ENCODE peak calls at places on chromosomes 5 and 9, in seven cellular contexts. B, X, R, Y, K, F and I are unnamed samples.

GRCh38 chr5:178150977-178151734 is 2.5 kb downstream of the NHP2 start:
- DNase-seq in B (no peak), F (no peak), K (no peak), R (no peak), Y (no peak), X (no peak), I (no peak)

GRCh38 chr9:115022760-115023434 is 92.5 kb upstream of the TNFSF8 start:
- DNase-seq in Y (no peak), B (peak), K (no peak), F (no peak), R (no peak), X (no peak), I (no peak)

GRCh38 chr9:116190997-116191396 is 37.4 kb downstream of the PAPPA start:
- DNase-seq in X (no peak), Y (peak), B (peak), R (peak), K (no peak), F (no peak), I (no peak)

GRCh38 chr9:78668148-78668825 is 371.4 kb downstream of the PSAT1 start:
- DNase-seq in Y (peak), X (no peak), K (no peak), F (no peak), B (no peak), R (peak), I (no peak)

GRCh38 chr5:160923927-160924705 is 72.1 kb upstream of the ATP10B start:
- DNase-seq in X (peak), F (no peak), R (peak), Y (peak), K (no peak), B (no peak), I (no peak)

GRCh38 chr9:122444366-122444765 is 33.4 kb downstream of the OR1J1 start:
- DNase-seq in F (no peak), Y (no peak), R (no peak), B (peak), X (peak), K (no peak), I (no peak)

GRCh38 chr5:179738725-179739124 is 6.1 kb downstream of the MAML1 start:
- DNase-seq in R (no peak), F (no peak), B (no peak), K (no peak), X (no peak), Y (no peak), I (no peak)

GRCh38 chr5:133817456-133817855 is 151.0 kb downstream of the C5orf15 start:
- DNase-seq in R (no peak), K (no peak), F (peak), X (peak), Y (no peak), B (no peak), I (no peak)

GRCh38 chr5:135039526-135040296 is 5.7 kb upstream of the PITX1 start:
- DNase-seq in R (no peak), Y (no peak), X (no peak), F (peak), K (peak), B (no peak), I (no peak)

GRCh38 chr5:11281842-11282241 is 520.8 kb upstream of the DAP start:
- DNase-seq in Y (no peak), F (no peak), B (no peak), X (no peak), R (no peak), K (no peak), I (no peak)

GRCh38 chr5:38756068-38756467 is 89.7 kb upstream of the OSMR start:
- DNase-seq in R (no peak), K (no peak), F (no peak), B (no peak), X (no peak), Y (no peak), I (no peak)

GRCh38 chr9:125444956-125445506 is 183.4 kb downstream of the GAPVD1 start:
- DNase-seq in X (no peak), B (no peak), R (no peak), Y (no peak), F (no peak), K (no peak), I (no peak)

DNA sequence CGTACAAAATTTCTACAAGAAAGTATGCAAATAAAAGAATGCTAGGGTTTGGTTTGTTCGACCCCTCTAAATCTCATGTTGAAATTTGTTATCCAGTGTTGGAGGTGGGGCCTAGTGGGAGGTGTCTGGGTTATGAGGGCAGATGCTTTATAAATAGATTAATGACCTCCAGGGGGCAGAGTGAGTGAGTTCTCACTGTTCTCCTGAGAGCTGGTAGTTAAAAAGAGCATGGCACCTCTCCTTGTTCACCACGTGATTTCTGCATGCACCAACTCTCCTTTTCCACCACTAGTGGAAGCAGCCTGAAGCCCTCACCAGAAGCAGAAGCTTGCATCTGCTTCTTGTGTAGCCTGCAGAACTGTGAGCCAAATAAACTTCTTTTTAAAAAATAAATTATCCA is 50.4 kb upstream of the FAM170A start:
- DNase-seq in X (peak), F (no peak), R (peak), K (no peak), B (peak), Y (peak), I (no peak)
- TF ChIP-seq CTCF in X (peak), F (no peak), R (peak), K (no peak), B (no peak), Y (peak), I (no peak)

GRCh38 chr5:30102185-30102584 is 1091.3 kb upstream of the CDH6 start:
- DNase-seq in X (no peak), Y (no peak), F (no peak), K (no peak), R (no peak), B (no peak), I (no peak)

GRCh38 chr5:30105186-30105585 is 1088.3 kb upstream of the CDH6 start:
- DNase-seq in F (no peak), X (no peak), B (no peak), K (no peak), R (no peak), Y (no peak), I (no peak)

GRCh38 chr5:30103056-30104020 is 1090.1 kb upstream of the CDH6 start:
- DNase-seq in Y (no peak), F (no peak), K (no peak), R (peak), B (peak), X (no peak), I (no peak)

GRCh38 chr5:30100929-30101328 is 1092.6 kb upstream of the CDH6 start:
- DNase-seq in B (no peak), X (no peak), R (peak), K (no peak), F (no peak), Y (no peak), I (no peak)

DNA sequence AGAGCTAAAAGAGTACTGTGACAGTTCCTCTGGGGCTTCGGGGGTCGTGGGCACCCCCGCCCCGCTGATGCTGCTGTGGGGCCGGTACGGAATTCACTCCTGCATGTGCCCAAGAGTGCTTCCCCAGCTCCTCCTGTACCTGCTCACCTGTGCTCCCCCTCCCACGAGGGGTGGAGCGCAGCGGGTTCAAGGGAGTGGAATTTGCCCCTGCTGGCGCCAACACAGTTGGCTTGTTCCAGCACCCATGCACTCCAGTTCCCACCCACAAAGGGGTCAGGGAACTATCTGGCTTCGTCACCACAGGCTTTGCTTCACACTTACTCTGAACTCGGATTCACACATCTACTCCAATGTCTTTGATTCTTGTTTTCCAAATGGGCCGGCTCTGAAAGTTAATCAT is 1086.9 kb upstream of the CDH6 start:
- DNase-seq in R (no peak), Y (no peak), X (no peak), F (no peak), K (peak), B (no peak), I (no peak)
- TF ChIP-seq CTCF in R (no peak), Y (no peak), X (no peak), F (no peak), K (no peak), B (no peak), I (no peak)

GRCh38 chr9:92501671-92502393 is 19.5 kb upstream of the ASPN start:
- DNase-seq in K (no peak), Y (peak), X (peak), B (peak), R (peak), F (peak), I (no peak)
- TF ChIP-seq CTCF in K (no peak), Y (peak), X (peak), B (peak), R (peak), F (peak), I (peak)

GRCh38 chr5:33595303-33595702 is 154.5 kb downstream of the TARS1 start:
- DNase-seq in F (no peak), R (no peak), X (no peak), B (no peak), Y (no peak), K (no peak), I (no peak)
- TF ChIP-seq CTCF in F (no peak), R (no peak), X (peak), B (no peak), Y (no peak), K (no peak), I (no peak)

GRCh38 chr9:89868100-89868499 is 263.3 kb downstream of the GADD45G start:
- DNase-seq in X (no peak), F (no peak), K (no peak), R (no peak), B (no peak), Y (no peak), I (no peak)

GRCh38 chr9:89872426-89872912 is 267.7 kb downstream of the GADD45G start:
- DNase-seq in X (no peak), K (no peak), Y (peak), F (no peak), B (no peak), R (no peak), I (no peak)

GRCh38 chr9:89870207-89870606 is 265.4 kb downstream of the GADD45G start:
- DNase-seq in Y (no peak), K (no peak), B (no peak), F (no peak), X (no peak), R (no peak), I (no peak)

GRCh38 chr9:89871871-89872331 is 267.1 kb downstream of the GADD45G start:
- DNase-seq in F (no peak), Y (no peak), K (no peak), R (no peak), B (no peak), X (no peak), I (no peak)

DNA sequence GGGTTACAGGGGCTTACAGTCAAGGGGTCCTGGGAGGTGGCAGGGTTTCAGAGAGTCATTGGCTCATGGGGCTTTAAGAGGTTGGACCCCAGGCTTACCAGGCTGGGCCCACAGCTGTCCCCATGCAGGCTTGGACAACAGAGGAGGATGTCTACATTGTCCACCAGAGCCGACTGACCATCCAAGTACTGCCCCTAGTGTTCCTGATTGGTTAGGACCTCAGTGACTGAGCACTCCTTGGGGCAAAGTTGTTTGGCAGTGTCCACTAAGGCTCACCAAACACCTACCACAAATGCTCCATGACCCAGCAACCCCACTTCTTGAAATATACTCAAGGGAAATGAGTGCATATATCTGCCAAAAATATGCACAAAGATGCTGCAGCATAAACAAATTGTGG is 265.0 kb downstream of the GADD45G start:
- DNase-seq in F (no peak), K (no peak), R (no peak), X (no peak), B (no peak), Y (no peak), I (no peak)
- TF ChIP-seq CTCF in F (no peak), K (no peak), R (no peak), X (no peak), B (no peak), Y (no peak), I (no peak)

DNA sequence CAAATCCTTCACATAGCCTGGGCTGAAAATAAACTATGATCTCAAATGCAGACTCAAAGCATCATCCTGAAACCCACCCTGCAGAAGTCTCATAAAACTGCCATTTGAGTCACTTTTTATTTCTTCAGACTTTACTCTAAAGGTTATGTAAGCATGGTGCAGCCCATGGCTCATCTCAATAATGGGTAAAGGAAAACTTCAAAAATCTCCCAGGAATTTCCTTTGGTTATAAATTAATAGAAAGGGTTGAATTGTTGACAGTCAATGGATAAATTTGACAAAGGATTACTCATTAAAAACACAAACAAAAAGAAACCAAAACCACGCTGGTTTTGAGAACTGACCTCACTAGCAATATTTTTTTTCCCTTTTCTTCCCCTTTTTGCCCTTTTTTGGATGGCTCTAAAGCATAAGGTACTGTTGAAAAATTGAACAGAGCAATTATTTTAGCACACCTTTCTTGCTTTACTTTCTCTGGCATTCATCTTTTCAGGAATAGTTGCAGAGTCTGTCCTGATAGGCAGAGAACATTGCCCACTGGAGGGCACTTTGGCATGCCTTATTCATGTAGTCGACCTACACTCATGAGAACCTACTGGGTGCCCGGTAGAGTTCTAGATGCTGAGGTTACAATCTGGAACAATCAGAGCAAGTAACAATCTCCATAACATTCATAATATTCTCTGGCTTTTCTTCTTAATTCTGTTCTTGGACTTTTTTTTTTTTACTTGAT is 191.4 kb downstream of the TMEM167A start:
- DNase-seq in X (no peak), F (no peak), R (peak), B (no peak), Y (peak), K (no peak), I (no peak)
- TF ChIP-seq CTCF in X (peak), F (no peak), R (peak), B (peak), Y (peak), K (no peak), I (peak)